ENCODE peak calls at places on chromosomes 1 and 21, in four cellular contexts. Q is Peyer's patch, A is body of pancreas, K is GM12892. W is an unnamed sample.

GRCh38 chr1:26923711-26924110 is 2.2 kb downstream of the NUDC start:
- DNase-seq in Q (no peak), A (no peak), K (no peak), W (no peak)

GRCh38 chr1:156623946-156624813 is 5.0 kb downstream of the HAPLN2 start:
- DNase-seq in Q (peak), A (peak), K (no peak), W (peak)

GRCh38 chr1:201539561-201540404 is 856 bp downstream of the NAV1 start:
- DNase-seq in Q (no peak), A (peak), K (no peak), W (no peak)

GRCh38 chr1:23651069-23651808 is 40.4 kb upstream of the RPL11 start:
- DNase-seq in Q (no peak), A (peak), K (no peak), W (peak)

GRCh38 chr1:184379111-184379752 is 7.6 kb upstream of the C1orf21 start:
- DNase-seq in Q (no peak), A (no peak), K (no peak), W (no peak)

GRCh38 chr1:71365451-71365850 is 284.6 kb upstream of the ZRANB2 start:
- DNase-seq in Q (no peak), A (no peak), K (no peak), W (no peak)

GRCh38 chr1:209202826-209203439 is 380.6 kb upstream of the CAMK1G start:
- DNase-seq in Q (no peak), A (no peak), K (no peak), W (no peak)

GRCh38 chr1:57485643-57486042 is 61.8 kb upstream of the DAB1 start:
- DNase-seq in Q (no peak), A (no peak), K (no peak), W (no peak)

GRCh38 chr1:11838349-11839272 is 9.0 kb downstream of the NPPA start:
- DNase-seq in Q (peak), A (peak), K (peak), W (peak)

GRCh38 chr1:234212764-234213406 is 160.4 kb upstream of the COA6 start:
- DNase-seq in Q (no peak), A (peak), K (no peak), W (no peak)

GRCh38 chr21:31364265-31364945 is 20.3 kb upstream of the TIAM1 start:
- DNase-seq in Q (no peak), A (no peak), K (no peak), W (no peak)

GRCh38 chr1:168419746-168420145 is 124.1 kb downstream of the XCL2 start:
- DNase-seq in Q (no peak), A (no peak), K (no peak), W (no peak)

GRCh38 chr1:41363632-41364320 is 2.5 kb downstream of the FOXO6 start:
- DNase-seq in Q (peak), A (no peak), K (peak), W (no peak)

GRCh38 chr1:225737866-225738265 is 39.8 kb upstream of the SRP9 start:
- DNase-seq in Q (no peak), A (no peak), K (no peak), W (no peak)

GRCh38 chr1:1440941-1441888 is 5.7 kb downstream of the VWA1 start:
- DNase-seq in Q (peak), A (no peak), K (peak), W (no peak)

GRCh38 chr1:70361727-70362413 is 7.3 kb upstream of the ANKRD13C start:
- DNase-seq in Q (no peak), A (no peak), K (no peak), W (no peak)

GRCh38 chr1:2000432-2000831 is 3.2 kb downstream of the CFAP74 start:
- DNase-seq in Q (no peak), A (no peak), K (no peak), W (no peak)

GRCh38 chr1:45802343-45803298 is 791 bp upstream of the MAST2 start:
- DNase-seq in Q (peak), A (peak), K (peak), W (no peak)

GRCh38 chr1:83769072-83769471 is 229.9 kb downstream of the TTLL7 start:
- DNase-seq in Q (no peak), A (no peak), K (no peak), W (no peak)

GRCh38 chr1:201466492-201466891 is 2.5 kb downstream of the PHLDA3 start:
- DNase-seq in Q (no peak), A (no peak), K (no peak), W (no peak)

GRCh38 chr21:41250519-41250918 is 66.1 kb upstream of the FAM3B start:
- DNase-seq in Q (no peak), A (peak), K (no peak), W (peak)

GRCh38 chr21:29376556-29376955 is 77.8 kb downstream of the BACH1 start:
- DNase-seq in Q (no peak), A (peak), K (peak), W (peak)

GRCh38 chr1:40818264-40818961 is 34.8 kb downstream of the KCNQ4 start:
- DNase-seq in Q (peak), A (peak), K (peak), W (peak)

GRCh38 chr1:53328490-53329182 is 766 bp upstream of the LRP8 start:
- DNase-seq in Q (peak), A (no peak), K (no peak), W (peak)

GRCh38 chr1:211574705-211575104 is 4.3 kb downstream of the SLC30A1 start:
- DNase-seq in Q (no peak), A (no peak), K (no peak), W (no peak)

GRCh38 chr1:1181129-1181937 is 7.7 kb downstream of the TTLL10 start:
- DNase-seq in Q (no peak), A (no peak), K (no peak), W (no peak)

GRCh38 chr1:206706806-206707205 is 22.1 kb downstream of the MAPKAPK2 start:
- DNase-seq in Q (no peak), A (no peak), K (no peak), W (no peak)

GRCh38 chr1:218787826-218788225 is 385.9 kb upstream of the LYPLAL1 start:
- DNase-seq in Q (no peak), A (no peak), K (no peak), W (no peak)

GRCh38 chr1:182446033-182446669 is 3.8 kb upstream of the RGSL1 start:
- DNase-seq in Q (no peak), A (peak), K (no peak), W (no peak)

GRCh38 chr1:54335396-54336056 is 70.7 kb downstream of the SSBP3 start:
- DNase-seq in Q (no peak), A (peak), K (no peak), W (no peak)

GRCh38 chr21:36089946-36090345 is 20.1 kb downstream of the CBR1 start:
- DNase-seq in Q (no peak), A (no peak), K (no peak), W (no peak)

GRCh38 chr1:147496044-147496443 is 45.3 kb upstream of the BCL9 start:
- DNase-seq in Q (no peak), A (no peak), K (no peak), W (no peak)

GRCh38 chr1:22454476-22455056 is 2.9 kb downstream of the ZBTB40 start:
- DNase-seq in Q (no peak), A (peak), K (no peak), W (no peak)

GRCh38 chr1:22450421-22451021 is 1.1 kb upstream of the ZBTB40 start:
- DNase-seq in Q (no peak), A (peak), K (no peak), W (no peak)

GRCh38 chr1:22453181-22453580 is 1.5 kb downstream of the ZBTB40 start:
- DNase-seq in Q (no peak), A (no peak), K (no peak), W (no peak)

GRCh38 chr1:22452401-22452963 is 831 bp downstream of the ZBTB40 start:
- DNase-seq in Q (no peak), A (peak), K (no peak), W (peak)

GRCh38 chr1:22451702-22452400 is at the start of gene ZBTB40:
- DNase-seq in Q (peak), A (peak), K (peak), W (peak)
- TF ChIP-seq POLR2A in Q (no peak), A (no peak), K (peak), W (peak)

DNA sequence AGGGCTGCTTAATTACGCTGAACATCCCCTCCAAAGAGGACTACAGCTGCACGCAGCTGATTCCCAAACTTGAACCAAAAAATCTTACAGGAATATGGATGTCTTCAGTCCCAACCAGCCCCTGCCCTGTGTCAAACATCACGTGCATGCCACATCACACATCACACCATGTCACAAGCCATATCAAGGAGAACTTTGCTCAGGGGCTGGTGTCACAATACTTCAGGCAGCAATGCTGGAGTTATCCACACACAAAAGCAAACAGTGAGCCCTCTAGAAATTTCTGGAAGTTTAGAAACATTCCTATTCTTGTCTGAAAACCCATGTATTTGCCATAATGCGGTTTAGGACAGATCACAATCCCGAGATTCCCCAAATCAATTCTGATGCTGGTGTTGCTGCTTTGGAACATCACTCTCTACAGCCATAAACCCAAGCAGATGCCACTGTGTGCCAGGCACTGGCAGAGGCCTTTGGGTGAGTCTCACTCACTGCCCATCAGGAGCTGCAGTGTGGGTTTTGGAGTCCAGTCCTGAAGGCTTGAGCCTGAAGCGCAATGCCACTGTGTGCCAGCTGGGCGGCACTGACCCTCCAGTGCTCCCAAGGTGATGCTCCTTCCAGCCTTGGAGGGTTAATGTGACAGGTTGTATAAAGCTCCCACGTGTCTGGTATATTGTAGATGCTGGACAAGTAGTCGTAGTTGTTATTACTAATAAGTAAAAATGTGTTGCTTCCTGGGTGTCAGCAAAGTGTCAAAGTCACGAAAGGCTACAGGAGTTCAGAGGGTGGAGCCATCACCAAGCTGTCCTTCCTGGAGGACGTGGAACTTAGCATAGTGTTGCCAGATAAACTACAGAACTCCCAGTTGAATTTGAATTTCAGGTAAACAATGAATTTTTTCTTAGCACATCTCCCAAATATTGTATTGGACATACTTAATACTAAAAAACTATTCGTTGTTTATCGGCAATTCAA is 20.1 kb upstream of the EFNA1 start:
- DNase-seq in Q (peak), A (no peak), K (no peak), W (peak)
- TF ChIP-seq POLR2A in Q (peak), A (no peak), K (no peak), W (peak)

GRCh38 chr1:178541829-178542553 is 29.1 kb downstream of the TEX35 start:
- DNase-seq in Q (peak), A (peak), K (peak), W (peak)
- TF ChIP-seq POLR2A in Q (peak), A (no peak), K (no peak), W (peak)

GRCh38 chr1:202958544-202959275 is 598 bp upstream of the ADIPOR1 start:
- DNase-seq in Q (peak), A (peak), K (no peak), W (no peak)

GRCh38 chr1:202961220-202961880 is 3.2 kb upstream of the ADIPOR1 start:
- DNase-seq in Q (no peak), A (no peak), K (no peak), W (no peak)

GRCh38 chr1:202959276-202959620 is 1.1 kb upstream of the ADIPOR1 start:
- DNase-seq in Q (no peak), A (no peak), K (no peak), W (no peak)

GRCh38 chr1:202954057-202954745 is 3.9 kb downstream of the ADIPOR1 start:
- DNase-seq in Q (no peak), A (no peak), K (no peak), W (no peak)

GRCh38 chr1:202957733-202958543 is at the start of gene ADIPOR1:
- DNase-seq in Q (peak), A (peak), K (peak), W (peak)
- TF ChIP-seq POLR2A in Q (peak), A (peak), K (peak), W (peak)

DNA sequence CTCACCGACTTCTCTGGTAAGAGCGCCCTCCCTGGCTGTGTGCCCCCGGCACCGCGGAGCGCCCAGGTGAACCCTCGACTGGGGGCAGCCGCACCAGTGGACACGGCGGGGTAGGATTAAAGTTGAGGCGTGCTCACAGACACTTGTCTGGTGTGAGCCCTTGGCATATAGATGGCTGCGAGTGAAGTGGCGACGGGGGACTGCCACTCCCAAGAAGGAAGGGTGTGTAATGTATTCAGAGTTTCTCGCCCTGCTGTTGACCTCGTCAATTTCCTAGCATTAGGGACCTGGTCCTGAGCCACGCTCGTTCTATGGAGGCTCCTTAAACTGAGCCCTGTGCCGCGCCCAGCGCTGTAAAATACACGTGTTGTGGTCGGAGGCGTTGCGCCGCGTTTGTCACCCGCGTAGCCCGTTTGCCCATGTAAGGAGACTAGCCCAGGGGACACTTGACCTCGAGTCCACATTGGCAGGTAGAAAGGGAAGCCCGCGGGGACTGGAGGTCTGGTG is 545 bp downstream of the EVA1C start:
- DNase-seq in Q (peak), A (peak), K (no peak), W (peak)
- TF ChIP-seq POLR2A in Q (peak), A (no peak), K (no peak), W (no peak)

GRCh38 chr1:161082996-161083742 is 6.2 kb downstream of the NECTIN4 start:
- DNase-seq in Q (peak), A (peak), K (no peak), W (peak)
- TF ChIP-seq POLR2A in Q (no peak), A (no peak), K (no peak), W (no peak)

DNA sequence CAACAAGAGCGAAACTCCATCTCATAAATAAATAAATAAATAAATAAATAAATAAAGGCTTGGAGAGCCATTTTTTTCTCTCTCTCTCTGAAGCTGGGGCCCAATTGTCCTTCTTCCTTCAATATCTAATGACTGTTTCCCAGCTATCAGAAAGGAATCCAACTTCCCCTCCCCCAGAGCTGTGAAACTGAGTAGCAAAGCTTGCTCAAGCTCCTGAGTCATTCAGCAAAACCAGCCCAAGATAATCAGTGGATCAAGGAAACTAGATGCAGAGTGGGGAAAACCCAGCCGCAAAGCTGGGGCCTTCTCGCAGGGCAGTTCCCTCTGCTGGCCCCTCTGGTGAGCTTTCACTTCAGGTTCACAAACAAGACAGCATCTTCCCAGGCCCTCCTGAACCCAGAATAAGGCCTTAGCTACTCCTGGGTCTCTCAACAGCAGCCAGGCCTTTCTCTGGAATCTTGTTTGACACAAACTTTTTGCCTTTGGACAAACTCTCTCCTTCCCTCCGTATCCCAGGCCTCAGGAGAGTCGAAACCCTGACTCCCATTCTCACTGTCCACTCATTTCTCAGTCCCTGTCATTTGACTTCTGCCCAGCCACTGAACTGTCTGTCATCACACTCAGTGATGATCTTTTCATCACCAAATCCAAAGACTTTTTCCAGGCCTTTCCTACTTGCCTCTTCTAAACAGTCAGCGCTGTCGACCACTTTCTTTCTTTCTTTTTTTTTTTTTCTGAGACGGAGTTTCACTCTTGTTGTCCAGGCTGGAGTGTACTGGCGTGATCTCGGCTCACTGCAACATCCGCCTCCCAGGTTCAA is 18.0 kb upstream of the PTP4A2 start:
- DNase-seq in Q (peak), A (peak), K (peak), W (peak)
- TF ChIP-seq POLR2A in Q (peak), A (no peak), K (peak), W (peak)

GRCh38 chr21:44817506-44817880 is 369 bp downstream of the SUMO3 start:
- DNase-seq in Q (peak), A (peak), K (peak), W (peak)

GRCh38 chr21:44820851-44821250 is 3.0 kb upstream of the SUMO3 start:
- DNase-seq in Q (no peak), A (no peak), K (no peak), W (no peak)

GRCh38 chr21:44817914-44818635 is at the start of gene SUMO3:
- DNase-seq in Q (peak), A (peak), K (peak), W (peak)

GRCh38 chr21:44818636-44819011 is 762 bp upstream of the SUMO3 start:
- DNase-seq in Q (no peak), A (no peak), K (no peak), W (no peak)

DNA sequence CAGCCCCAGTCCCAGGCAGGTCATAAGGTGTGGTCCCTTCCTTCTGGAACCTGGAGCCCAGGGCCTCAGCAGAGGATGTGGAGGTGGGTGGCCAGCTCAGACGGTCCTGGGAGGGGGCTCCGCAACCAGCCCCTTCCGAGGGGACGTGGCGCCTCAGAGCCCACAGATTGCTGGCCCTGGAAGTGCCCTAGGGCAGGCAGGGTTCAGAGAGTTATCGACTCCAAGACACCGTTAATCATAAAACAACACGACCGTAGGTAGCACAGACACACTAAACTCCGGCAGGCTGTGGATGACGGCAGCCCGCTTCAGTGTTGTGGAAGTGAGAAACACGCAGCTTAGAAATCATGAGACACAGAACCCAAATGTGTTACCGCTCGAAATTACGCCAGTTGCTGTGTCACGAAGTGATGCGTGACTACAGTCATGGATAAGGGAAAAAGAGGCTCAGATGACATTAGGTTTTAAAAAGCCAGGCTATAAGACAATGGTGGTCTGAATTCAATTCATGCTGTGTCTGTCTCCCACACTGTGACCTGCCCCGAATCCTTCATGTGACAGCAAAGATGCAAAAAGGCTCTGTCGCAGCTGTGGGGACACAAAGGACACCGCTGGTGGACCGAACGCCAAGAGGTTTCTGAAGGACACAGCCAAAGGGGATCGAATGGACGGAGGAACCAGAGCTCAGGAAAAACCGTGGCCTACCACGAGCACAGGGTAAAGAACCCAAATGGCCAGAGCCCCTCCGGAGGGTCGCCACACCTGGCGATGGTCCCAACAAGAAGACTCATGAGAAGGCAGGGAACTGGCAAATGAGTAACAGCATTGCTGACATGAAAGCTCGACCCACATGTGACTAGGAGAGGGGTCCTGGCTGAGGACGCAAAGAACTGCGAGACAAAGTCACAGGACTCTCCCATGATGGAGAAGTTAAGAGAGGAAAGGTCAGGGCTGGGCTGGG is 1.7 kb upstream of the SUMO3 start:
- DNase-seq in Q (no peak), A (no peak), K (no peak), W (no peak)
- TF ChIP-seq POLR2A in Q (no peak), A (no peak), K (no peak), W (no peak)

GRCh38 chr1:42934541-42935312 is 23.9 kb downstream of the SLC2A1 start:
- DNase-seq in Q (no peak), A (no peak), K (no peak), W (no peak)
- TF ChIP-seq POLR2A in Q (no peak), A (no peak), K (no peak), W (no peak)

W was measured in right lobe of liver.